ENCODE peak calls at places on chromosomes 16 and 17, in six cellular contexts. Z, I, G, T, F and E are unnamed samples.

GRCh38 chr17:63364387-63364786 is 81.7 kb downstream of the CYB561 start:
- DNase-seq in T (no peak), G (no peak), I (no peak), Z (no peak), F (no peak), E (no peak)

GRCh38 chr16:57804111-57804837 is 2.0 kb upstream of the KIFC3 start:
- DNase-seq in Z (no peak), T (no peak), G (no peak), I (no peak), F (no peak), E (no peak)

GRCh38 chr17:50147841-50148225 is 2.6 kb downstream of the PPP1R9B start:
- DNase-seq in G (no peak), I (no peak), T (no peak), F (peak; percentile 90), Z (no peak), E (no peak)

GRCh38 chr17:39209317-39210092 is 9.4 kb downstream of the RPL19 start:
- DNase-seq in I (peak; percentile 41), F (no peak), Z (no peak), G (no peak), T (no peak), E (peak; percentile 61)

GRCh38 chr16:57749872-57750452 is 14.4 kb downstream of the KATNB1 start:
- DNase-seq in F (no peak), G (no peak), Z (no peak), T (no peak), I (no peak), E (no peak)

GRCh38 chr17:5667871-5668270 is 83.6 kb upstream of the NLRP1 start:
- DNase-seq in G (no peak), Z (peak; percentile 19), I (no peak), T (no peak), F (peak; percentile 16), E (peak; percentile 19)

GRCh38 chr16:30350134-30350871 is 4.8 kb downstream of the CD2BP2 start:
- DNase-seq in F (no peak), Z (no peak), G (no peak), T (peak; percentile 89), I (no peak), E (no peak)

GRCh38 chr16:80202831-80203230 is 338.0 kb upstream of the DYNLRB2 start:
- DNase-seq in I (no peak), Z (no peak), G (no peak), T (no peak), F (no peak), E (no peak)

GRCh38 chr16:57999366-57999970 is 1.0 kb downstream of the ZNF319 start:
- DNase-seq in T (no peak), Z (no peak), I (no peak), F (peak; percentile 29), G (no peak), E (no peak)

GRCh38 chr17:46832945-46833839 is 14.7 kb upstream of the WNT3 start:
- DNase-seq in F (peak; percentile 57), T (no peak), G (no peak), Z (no peak), I (no peak), E (no peak)

GRCh38 chr16:20704281-20704680 is 6.8 kb upstream of the ACSM1 start:
- DNase-seq in Z (no peak), I (no peak), G (no peak), T (no peak), F (peak; percentile 43), E (no peak)

GRCh38 chr17:38511126-38512108 is 83.2 kb downstream of the ARHGAP23 start:
- DNase-seq in F (no peak), T (no peak), Z (no peak), I (peak; percentile 6), G (no peak), E (no peak)

GRCh38 chr16:65754799-65755691 is 611.4 kb upstream of the CDH5 start:
- DNase-seq in T (no peak), Z (no peak), I (no peak), G (no peak), F (no peak), E (no peak)

GRCh38 chr17:1264196-1264595 is 6.0 kb upstream of the BHLHA9 start:
- DNase-seq in Z (no peak), G (no peak), T (no peak), I (no peak), F (no peak), E (no peak)

GRCh38 chr16:20952144-20952797 is 51.7 kb downstream of the LYRM1 start:
- DNase-seq in F (no peak), T (no peak), G (no peak), I (no peak), Z (peak; percentile 26), E (no peak)

GRCh38 chr17:44204453-44204882 is 4.8 kb upstream of the ATXN7L3 start:
- DNase-seq in F (no peak), Z (no peak), T (no peak), G (no peak), I (peak; percentile 27), E (no peak)

DNA sequence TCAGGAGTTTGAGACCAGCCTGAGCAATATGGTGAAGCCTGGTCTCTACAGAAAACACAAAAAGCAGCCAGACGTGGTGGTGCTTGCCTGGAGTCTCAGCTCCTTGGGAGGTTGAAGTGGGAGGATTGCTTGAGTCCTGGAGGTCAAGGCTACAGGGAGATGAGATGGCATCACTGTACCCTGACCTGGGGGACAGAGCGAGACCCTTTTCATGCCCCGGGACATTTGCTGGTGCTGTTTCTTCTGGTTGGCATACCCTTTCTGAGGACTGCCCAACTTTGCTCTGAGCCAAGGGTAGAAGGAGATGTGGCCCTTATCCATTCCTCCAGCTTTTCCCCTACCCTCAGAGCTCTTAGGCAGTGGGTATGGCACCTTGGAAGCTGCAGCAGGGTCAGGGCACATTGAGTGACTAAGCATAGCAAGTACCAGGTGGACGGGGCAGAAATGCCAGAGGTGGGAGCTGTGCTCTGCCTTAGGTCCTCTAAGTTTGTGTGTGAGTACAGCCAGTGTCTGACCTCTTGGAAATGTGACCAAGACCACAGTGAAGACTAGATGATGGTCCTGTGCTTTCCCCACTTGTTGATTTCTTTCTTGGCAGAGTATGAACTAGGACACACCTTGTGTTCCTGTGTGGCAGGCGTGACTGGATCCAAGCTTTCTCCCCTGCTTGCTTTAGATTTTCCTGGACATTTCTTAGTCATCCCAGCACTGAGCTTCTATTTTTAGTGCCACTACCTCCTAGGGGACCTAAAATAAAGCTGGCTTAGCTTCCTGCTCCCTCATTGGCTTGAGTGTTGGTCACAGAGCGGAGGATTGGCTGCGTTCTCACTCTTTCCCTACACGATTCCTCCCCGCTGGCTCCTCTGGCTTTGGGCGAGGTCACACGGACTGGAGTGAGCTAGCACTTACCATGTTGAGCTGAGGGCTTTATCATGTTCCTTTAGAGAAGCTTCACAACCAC is 9.9 kb upstream of the EDC4 start:
- DNase-seq in Z (no peak), F (no peak), T (no peak), I (no peak), G (no peak), E (no peak)
- TF ChIP-seq ATF3 in Z (no peak), F (no peak), T (no peak), I (no peak), G (no peak), E (no peak)

DNA sequence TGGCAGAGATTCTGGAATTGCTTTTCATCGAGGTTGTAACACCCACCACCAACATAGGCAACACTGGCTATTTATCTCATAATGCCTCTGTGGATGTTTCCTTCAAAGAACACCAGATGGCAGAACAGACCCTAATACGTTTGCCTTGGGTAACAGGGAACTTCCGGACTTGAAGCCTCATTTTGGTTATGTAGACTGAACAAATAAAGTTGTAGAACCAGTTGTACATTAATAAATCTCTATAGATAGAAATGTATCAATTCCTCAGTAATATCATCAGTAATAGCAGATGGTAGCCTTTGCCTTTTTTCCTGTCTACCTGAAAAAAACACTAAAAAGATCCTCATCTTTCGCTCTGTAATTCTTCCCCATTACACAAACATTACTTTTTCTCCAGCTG is 25.9 kb upstream of the APOH start:
- DNase-seq in T (no peak), Z (peak; percentile 79), F (peak; percentile 87), G (no peak), I (peak; percentile 53), E (no peak)
- TF ChIP-seq SP1 in T (no peak), Z (no peak), F (no peak), G (no peak), I (no peak), E (no peak)

GRCh38 chr17:58047751-58048150 is 35.5 kb upstream of the DYNLL2 start:
- DNase-seq in G (no peak), F (no peak), T (no peak), I (no peak), Z (no peak), E (no peak)

GRCh38 chr17:58054641-58055040 is 28.6 kb upstream of the DYNLL2 start:
- DNase-seq in T (no peak), F (no peak), Z (no peak), G (no peak), I (no peak), E (no peak)

GRCh38 chr17:58049533-58049932 is 33.7 kb upstream of the DYNLL2 start:
- DNase-seq in G (no peak), Z (no peak), I (no peak), T (no peak), F (no peak), E (no peak)

GRCh38 chr17:58056476-58056875 is 26.7 kb upstream of the DYNLL2 start:
- DNase-seq in I (no peak), G (no peak), T (no peak), Z (no peak), F (no peak), E (no peak)

DNA sequence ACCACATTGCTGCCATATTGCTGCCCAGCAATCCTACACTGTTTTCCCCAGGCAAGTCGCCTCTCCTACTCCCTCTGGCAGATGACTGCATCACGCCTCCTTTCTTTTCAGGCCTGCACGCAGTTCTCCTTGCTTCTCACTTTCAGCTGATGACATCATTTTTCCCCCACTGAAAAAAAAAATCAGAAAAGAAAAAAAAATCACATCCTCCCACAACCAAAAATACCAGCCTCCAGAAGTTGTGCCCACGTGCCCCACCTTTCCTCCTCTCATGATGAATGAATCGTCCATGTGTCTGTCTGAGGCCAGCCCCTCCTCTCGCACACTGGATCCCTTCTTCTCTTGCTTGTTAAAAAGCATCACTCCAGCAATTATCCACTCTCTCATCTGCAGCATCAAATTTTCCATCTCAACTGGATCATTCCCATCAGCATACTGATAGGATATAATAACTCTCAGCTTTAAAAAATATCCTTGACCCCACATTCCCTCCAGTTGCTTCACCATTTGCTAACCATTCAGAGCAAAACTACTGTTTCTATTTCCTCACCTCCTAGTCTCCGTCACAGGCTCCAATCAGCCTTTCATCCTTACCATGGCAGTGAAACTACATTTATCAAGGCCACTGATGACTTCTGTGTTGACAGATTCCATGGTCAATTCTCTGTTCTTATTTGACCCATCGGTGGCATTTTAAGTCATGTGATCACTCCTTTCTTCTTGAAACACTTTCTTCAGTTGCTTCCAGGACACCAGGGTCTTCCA is 30.1 kb upstream of the DYNLL2 start:
- DNase-seq in I (no peak), G (no peak), Z (no peak), F (no peak), T (no peak), E (no peak)
- TF ChIP-seq ATF3 in I (peak; percentile 68), G (no peak), Z (no peak), F (no peak), T (no peak), E (no peak)

GRCh38 chr17:20205609-20206008 is 196.4 kb downstream of the SPECC1 start:
- DNase-seq in Z (no peak), I (no peak), T (no peak), F (no peak), G (no peak), E (no peak)

GRCh38 chr17:20206591-20206990 is 197.4 kb downstream of the SPECC1 start:
- DNase-seq in F (no peak), T (no peak), G (no peak), I (no peak), Z (no peak), E (no peak)

GRCh38 chr17:20207295-20207985 is 198.3 kb downstream of the SPECC1 start:
- DNase-seq in I (no peak), T (no peak), F (no peak), Z (no peak), G (no peak), E (no peak)

GRCh38 chr17:20203761-20204263 is 194.7 kb downstream of the SPECC1 start:
- DNase-seq in I (no peak), T (peak; percentile 76), G (no peak), Z (no peak), F (no peak), E (no peak)

GRCh38 chr17:20206068-20206467 is 196.9 kb downstream of the SPECC1 start:
- DNase-seq in F (no peak), G (no peak), T (no peak), Z (no peak), I (no peak), E (no peak)
- TF ChIP-seq SP1 in F (no peak), G (no peak), T (no peak), Z (no peak), I (no peak), E (no peak)